ENCODE peak calls at places on chromosomes 13 and 19, in eight cellular contexts. M is stimulated activated CD8-positive, alpha-beta memory T cell treated with anti-CD3 and anti-CD28 coated beads, Interleukin-12 subunit alpha, Interleukin-12 subunit beta, amount 100 ng/mL, for 1 hour; P is cardiac muscle cell; B is RWPE2; O is endothelial cell; F is nephron progenitor cell; U is T-helper 17 cell; I is IMR-90. Q is an unnamed sample.

GRCh38 chr13:104422668-104423067 is 1356.5 kb upstream of the SLC10A2 start:
- DNase-seq in M (no peak), P (no peak), B (no peak), O (no peak), F (no peak), U (no peak), I (no peak), Q (no peak)

GRCh38 chr13:36006347-36006746 is 124.8 kb downstream of the DCLK1 start:
- DNase-seq in M (no peak), P (no peak), B (no peak), O (no peak), F (no peak), U (no peak), I (no peak), Q (no peak)

GRCh38 chr13:97369269-97369893 is 64.6 kb upstream of the RAP2A start:
- DNase-seq in M (no peak), P (no peak), B (no peak), O (no peak), F (no peak), U (no peak), I (no peak), Q (no peak)

GRCh38 chr13:109204252-109204651 is 574.8 kb downstream of the MYO16 start:
- DNase-seq in M (no peak), P (no peak), B (no peak), O (no peak), F (no peak), U (no peak), I (no peak), Q (no peak)

GRCh38 chr13:113850722-113851479 is 13.0 kb downstream of the GAS6 start:
- DNase-seq in M (no peak), P (no peak), B (no peak), O (no peak), F (no peak), U (no peak), I (no peak), Q (no peak)

GRCh38 chr19:6056801-6057650 is 53.3 kb downstream of the RFX2 start:
- DNase-seq in M (no peak), P (no peak), B (peak; percentile 83), O (peak; percentile 30), F (no peak), U (no peak), I (peak; percentile 91), Q (no peak)

GRCh38 chr13:97979556-97979955 is 26.1 kb downstream of the IPO5 start:
- DNase-seq in M (no peak), P (no peak), B (no peak), O (no peak), F (no peak), U (no peak), I (no peak), Q (no peak)

GRCh38 chr13:95643009-95643408 is 1.5 kb downstream of the DZIP1 start:
- DNase-seq in M (no peak), P (no peak), B (no peak), O (no peak), F (no peak), U (no peak), I (no peak), Q (no peak)

GRCh38 chr13:43405457-43405856 is 381.3 kb downstream of the ENOX1 start:
- DNase-seq in M (no peak), P (no peak), B (no peak), O (no peak), F (no peak), U (no peak), I (peak; percentile 74), Q (no peak)

GRCh38 chr13:90447735-90448103 is 899.8 kb upstream of the MIR17HG start:
- DNase-seq in M (no peak), P (no peak), B (no peak), O (no peak), F (no peak), U (no peak), I (peak; percentile 63), Q (no peak)

GRCh38 chr19:47471381-47471732 is 336 bp downstream of the SLC8A2 start:
- DNase-seq in M (no peak), P (no peak), B (no peak), O (no peak), F (no peak), U (no peak), I (no peak), Q (no peak)

GRCh38 chr13:94595006-94595942 is 678 bp downstream of the TGDS start:
- DNase-seq in M (no peak), P (peak; percentile 28), B (no peak), O (no peak), F (peak; percentile 10), U (no peak), I (peak; percentile 30), Q (no peak)

GRCh38 chr19:10286803-10287737 is at the start of gene ICAM4:
- DNase-seq in M (no peak), P (peak; percentile 71), B (no peak), O (no peak), F (peak; percentile 40), U (no peak), I (peak; percentile 29), Q (no peak)

GRCh38 chr13:29917573-29918091 is 67.2 kb upstream of the UBL3 start:
- DNase-seq in M (no peak), P (no peak), B (no peak), O (no peak), F (no peak), U (no peak), I (peak; percentile 48), Q (no peak)

GRCh38 chr19:32223595-32224370 is 121.6 kb upstream of the ZNF507 start:
- DNase-seq in M (no peak), P (no peak), B (no peak), O (no peak), F (no peak), U (no peak), I (no peak), Q (no peak)

GRCh38 chr19:7408251-7408650 is 59.5 kb downstream of the ARHGEF18 start:
- DNase-seq in M (no peak), P (no peak), B (no peak), O (no peak), F (no peak), U (no peak), I (no peak), Q (no peak)

GRCh38 chr13:44879452-44880058 is 109.7 kb downstream of the NUFIP1 start:
- DNase-seq in M (no peak), P (no peak), B (no peak), O (no peak), F (no peak), U (no peak), I (peak; percentile 64), Q (no peak)

GRCh38 chr19:1455336-1456120 is 5.6 kb downstream of the APC2 start:
- DNase-seq in M (no peak), P (peak; percentile 53), B (no peak), O (no peak), F (peak; percentile 72), U (no peak), I (peak; percentile 30), Q (no peak)

Q was measured in NK-92 treated with Interleukin-12 subunit alpha and Interleukin-12 subunit beta, amount 100 ng/mL, for 24 hours.